ENCODE peak calls at places on chromosomes 6 and 20, in four cellular contexts. One of them, this sample, is unnamed.

GRCh38 chr6:64520050-64520449 is 884.4 kb downstream of the PHF3 start:
- DNase-seq in HFF-Myc: peak; percentile 37
- DNase-seq in fibroblast of mammary gland: peak; percentile 97
- DNase-seq in GM23338: peak; percentile 2
- DNase-seq in this sample: peak; percentile 90

GRCh38 chr20:8104252-8104651 is 27.8 kb upstream of the PLCB1 start:
- DNase-seq in HFF-Myc: no peak
- DNase-seq in fibroblast of mammary gland: no peak
- DNase-seq in GM23338: no peak
- DNase-seq in this sample: no peak

GRCh38 chr6:15504581-15505350 is 158.1 kb downstream of the DTNBP1 start:
- DNase-seq in HFF-Myc: peak; percentile 93
- DNase-seq in fibroblast of mammary gland: peak; percentile 98
- DNase-seq in GM23338: no peak
- DNase-seq in this sample: peak; percentile 99

GRCh38 chr20:58225490-58226200 is 2.8 kb downstream of the ANKRD60 start:
- DNase-seq in HFF-Myc: no peak
- DNase-seq in fibroblast of mammary gland: no peak
- DNase-seq in GM23338: no peak
- DNase-seq in this sample: no peak

GRCh38 chr20:32231847-32232246 is 24.2 kb downstream of the POFUT1 start:
- DNase-seq in fibroblast of mammary gland: no peak
- DNase-seq in GM23338: no peak
- DNase-seq in HFF-Myc: no peak
- DNase-seq in this sample: no peak

GRCh38 chr6:139679516-139680179 is 305.2 kb upstream of the CITED2 start:
- DNase-seq in fibroblast of mammary gland: peak; percentile 16
- DNase-seq in HFF-Myc: no peak
- DNase-seq in GM23338: no peak
- DNase-seq in this sample: no peak

GRCh38 chr20:50350510-50351249 is 159.5 kb upstream of the PTPN1 start:
- DNase-seq in GM23338: no peak
- DNase-seq in fibroblast of mammary gland: no peak
- DNase-seq in HFF-Myc: no peak
- DNase-seq in this sample: no peak

GRCh38 chr6:452301-453067 is 60.9 kb downstream of the IRF4 start:
- DNase-seq in GM23338: no peak
- DNase-seq in fibroblast of mammary gland: peak; percentile 81
- DNase-seq in HFF-Myc: no peak
- DNase-seq in this sample: no peak

GRCh38 chr20:59775221-59776055 is 158.0 kb downstream of the SYCP2 start:
- DNase-seq in GM23338: no peak
- DNase-seq in HFF-Myc: no peak
- DNase-seq in fibroblast of mammary gland: no peak
- DNase-seq in this sample: no peak

GRCh38 chr20:48196006-48196405 is 410.7 kb upstream of the SULF2 start:
- DNase-seq in fibroblast of mammary gland: no peak
- DNase-seq in GM23338: no peak
- DNase-seq in HFF-Myc: no peak
- DNase-seq in this sample: no peak

DNA sequence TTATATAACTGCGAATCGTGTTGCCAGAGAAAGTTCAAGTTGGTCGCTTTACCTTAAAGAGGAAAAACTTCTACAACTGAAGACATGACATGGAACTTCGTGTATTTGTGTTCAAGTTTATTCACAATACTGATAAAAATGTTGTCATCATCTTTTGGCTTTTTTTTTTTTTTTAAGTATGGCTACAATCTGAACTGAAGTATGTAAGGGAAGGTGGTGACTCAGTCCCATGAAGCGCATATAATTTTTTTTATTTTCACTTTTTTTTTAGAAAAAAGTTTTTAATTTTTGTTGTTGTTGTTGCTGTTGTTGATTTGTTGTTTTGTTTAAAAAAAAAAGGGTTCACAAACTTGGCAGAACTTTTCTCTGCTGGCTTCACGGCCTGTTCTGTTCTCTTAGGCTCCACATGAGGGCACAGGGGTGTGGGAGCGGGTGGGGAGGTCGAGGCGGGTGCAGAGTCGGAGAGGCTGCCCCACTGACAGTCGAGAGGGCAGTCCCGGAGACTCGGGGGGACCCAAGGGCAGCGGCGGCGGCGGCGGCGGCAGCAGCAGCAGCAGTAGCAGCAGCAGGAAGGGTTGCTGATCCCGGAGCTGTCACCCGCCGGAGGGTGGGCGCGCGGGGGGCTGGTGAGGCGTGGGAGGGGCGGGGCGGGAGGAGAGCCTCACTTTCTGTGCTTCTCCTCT is 17.0 kb downstream of the TFAP2A start:
- DNase-seq in GM23338: no peak
- DNase-seq in HFF-Myc: no peak
- DNase-seq in fibroblast of mammary gland: no peak
- DNase-seq in this sample: no peak
- TF ChIP-seq CTCF in GM23338: no peak
- TF ChIP-seq CTCF in HFF-Myc: no peak
- TF ChIP-seq CTCF in fibroblast of mammary gland: no peak
- TF ChIP-seq CTCF in this sample: no peak

GRCh38 chr20:21125072-21125848 is 622 bp upstream of the KIZ start:
- DNase-seq in fibroblast of mammary gland: peak; percentile 48
- DNase-seq in HFF-Myc: peak; percentile 33
- DNase-seq in GM23338: peak; percentile 57
- DNase-seq in this sample: no peak
- H3K4me3 ChIP-seq in fibroblast of mammary gland: peak overlapping the region; percentile 63
- H3K4me3 ChIP-seq in HFF-Myc: peak overlapping the region; percentile 92
- H3K4me3 ChIP-seq in GM23338: peak overlapping the region; percentile 95
- H3K4me3 ChIP-seq in this sample: peak overlapping the region; percentile 95

GRCh38 chr6:43886717-43887339 is 116.8 kb downstream of the VEGFA start:
- DNase-seq in HFF-Myc: no peak
- DNase-seq in GM23338: no peak
- DNase-seq in fibroblast of mammary gland: no peak
- DNase-seq in this sample: no peak

GRCh38 chr6:43883698-43884659 is 114.0 kb downstream of the VEGFA start:
- DNase-seq in GM23338: no peak
- DNase-seq in HFF-Myc: no peak
- DNase-seq in fibroblast of mammary gland: no peak
- DNase-seq in this sample: no peak

GRCh38 chr6:43886067-43886461 is 116.1 kb downstream of the VEGFA start:
- DNase-seq in fibroblast of mammary gland: no peak
- DNase-seq in HFF-Myc: no peak
- DNase-seq in GM23338: no peak
- DNase-seq in this sample: no peak

GRCh38 chr6:43884660-43885022 is 114.6 kb downstream of the VEGFA start:
- DNase-seq in HFF-Myc: no peak
- DNase-seq in GM23338: no peak
- DNase-seq in fibroblast of mammary gland: no peak
- DNase-seq in this sample: no peak

DNA sequence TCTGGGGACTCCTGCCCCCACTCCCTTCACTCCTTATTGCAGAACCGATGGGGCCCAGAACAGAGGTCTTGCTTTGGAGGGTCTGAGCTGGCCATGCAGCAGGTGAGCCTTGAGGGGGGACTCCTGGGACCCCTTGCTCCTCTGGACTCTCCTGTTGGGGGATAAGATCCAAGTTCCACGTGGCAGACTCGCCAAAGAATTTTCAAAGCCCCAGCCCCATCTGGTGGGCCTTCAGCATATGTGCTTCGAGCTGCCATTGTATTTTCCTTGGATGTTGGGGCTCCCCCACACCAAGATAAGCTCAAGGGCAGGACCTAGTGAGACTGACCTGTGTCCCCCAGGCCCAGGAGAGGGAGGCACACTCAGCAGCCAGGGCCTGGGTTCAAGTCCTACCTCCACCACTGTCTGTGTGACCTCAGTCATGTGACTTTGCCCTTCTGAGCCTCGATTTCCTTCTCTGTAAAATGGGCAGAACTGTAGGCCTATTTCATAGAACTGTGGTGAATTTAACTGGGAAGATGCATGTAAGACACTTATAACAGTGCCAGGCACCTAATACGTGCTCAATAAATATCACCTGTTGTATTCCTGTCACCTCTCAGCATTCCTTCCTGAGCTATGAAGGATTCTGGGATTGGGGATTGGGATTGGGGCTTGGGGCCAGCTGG is 115.5 kb downstream of the VEGFA start:
- DNase-seq in fibroblast of mammary gland: no peak
- DNase-seq in GM23338: peak; percentile 44
- DNase-seq in HFF-Myc: no peak
- DNase-seq in this sample: no peak
- TF ChIP-seq CTCF in fibroblast of mammary gland: no peak
- TF ChIP-seq CTCF in GM23338: peak; percentile 34
- TF ChIP-seq CTCF in HFF-Myc: no peak
- TF ChIP-seq CTCF in this sample: no peak

DNA sequence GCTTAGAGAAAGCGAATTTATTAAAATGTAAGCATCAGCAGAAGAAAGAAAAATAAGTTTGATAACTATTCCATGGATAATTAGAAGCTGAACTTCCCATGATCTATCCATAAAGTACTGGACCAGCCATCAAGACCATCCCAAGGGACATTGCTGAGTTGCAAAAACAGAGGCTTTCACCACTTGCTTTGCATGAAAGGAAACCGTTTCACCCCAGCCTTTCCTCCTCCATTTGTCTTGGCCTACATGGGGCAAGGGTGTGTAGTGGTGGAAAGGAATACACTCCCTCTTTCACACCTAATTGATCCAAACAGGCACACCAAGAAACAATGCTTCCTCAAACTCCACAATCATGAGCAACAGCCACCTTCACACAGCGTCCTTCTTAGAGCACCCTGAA is 10.4 kb downstream of the HIVEP2 start:
- DNase-seq in HFF-Myc: no peak
- DNase-seq in GM23338: no peak
- DNase-seq in fibroblast of mammary gland: no peak
- DNase-seq in this sample: no peak
- H3K4me3 ChIP-seq in HFF-Myc: no peak overlapping the region
- H3K4me3 ChIP-seq in GM23338: no peak overlapping the region
- H3K4me3 ChIP-seq in fibroblast of mammary gland: no peak overlapping the region
- H3K4me3 ChIP-seq in this sample: no peak overlapping the region

GRCh38 chr6:101113468-101114260 is 232.5 kb upstream of the ASCC3 start:
- DNase-seq in fibroblast of mammary gland: no peak
- DNase-seq in GM23338: no peak
- DNase-seq in HFF-Myc: no peak
- DNase-seq in this sample: no peak

GRCh38 chr6:101116337-101116736 is 235.2 kb upstream of the ASCC3 start:
- DNase-seq in fibroblast of mammary gland: no peak
- DNase-seq in HFF-Myc: no peak
- DNase-seq in GM23338: peak; percentile 18
- DNase-seq in this sample: no peak

GRCh38 chr6:101110814-101111213 is 229.7 kb upstream of the ASCC3 start:
- DNase-seq in GM23338: no peak
- DNase-seq in fibroblast of mammary gland: peak; percentile 59
- DNase-seq in HFF-Myc: no peak
- DNase-seq in this sample: no peak

GRCh38 chr6:101117397-101118185 is 236.5 kb upstream of the ASCC3 start:
- DNase-seq in GM23338: peak; percentile 71
- DNase-seq in fibroblast of mammary gland: no peak
- DNase-seq in HFF-Myc: no peak
- DNase-seq in this sample: no peak

DNA sequence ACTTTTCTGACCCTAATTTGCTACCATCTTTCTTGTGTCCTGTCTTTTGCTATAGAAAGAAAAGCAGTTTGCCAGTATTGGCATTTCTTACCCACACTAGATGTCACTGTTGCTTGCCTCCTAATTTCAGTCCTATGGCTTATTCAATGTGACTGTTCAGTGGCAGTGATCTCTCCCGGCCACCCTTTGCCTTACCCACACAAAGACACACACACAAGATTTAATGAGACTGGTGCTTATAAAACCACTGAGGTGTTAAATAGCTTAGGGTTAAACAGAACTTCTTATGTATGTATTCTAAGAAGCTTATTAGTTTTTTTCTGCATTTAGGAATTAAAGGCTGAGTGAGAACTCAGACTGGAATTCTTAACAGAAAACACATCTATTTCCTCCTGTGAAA is 233.6 kb upstream of the ASCC3 start:
- DNase-seq in fibroblast of mammary gland: peak; percentile 52
- DNase-seq in HFF-Myc: peak; percentile 27
- DNase-seq in GM23338: peak; percentile 49
- DNase-seq in this sample: peak; percentile 6
- TF ChIP-seq CTCF in fibroblast of mammary gland: peak; percentile 65
- TF ChIP-seq CTCF in HFF-Myc: peak; percentile 42
- TF ChIP-seq CTCF in GM23338: peak; percentile 77
- TF ChIP-seq CTCF in this sample: peak; percentile 63

DNA sequence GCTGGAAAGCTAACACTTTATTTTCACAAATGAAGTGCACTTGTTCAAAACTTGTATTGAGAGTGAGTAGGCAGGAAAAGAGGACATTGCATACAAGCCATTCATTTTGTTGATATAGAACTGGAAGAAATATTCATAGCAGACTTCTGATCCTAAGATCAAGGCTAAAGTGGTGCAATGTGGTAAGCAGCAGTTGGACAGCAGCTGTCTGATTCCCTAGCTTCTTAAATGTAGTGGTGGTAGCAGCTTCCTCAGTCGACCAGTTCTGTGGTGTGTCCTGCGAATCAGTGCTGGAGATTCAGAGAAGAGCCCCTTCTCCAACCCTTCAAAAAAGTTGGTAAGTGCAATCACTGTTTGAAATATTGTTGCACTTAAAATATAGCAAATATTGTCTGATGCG is 281.7 kb upstream of the GJE1 start:
- DNase-seq in fibroblast of mammary gland: no peak
- DNase-seq in GM23338: no peak
- DNase-seq in HFF-Myc: no peak
- DNase-seq in this sample: no peak
- H3K4me3 ChIP-seq in fibroblast of mammary gland: no peak overlapping the region
- H3K4me3 ChIP-seq in GM23338: no peak overlapping the region
- H3K4me3 ChIP-seq in HFF-Myc: no peak overlapping the region
- H3K4me3 ChIP-seq in this sample: no peak overlapping the region

DNA sequence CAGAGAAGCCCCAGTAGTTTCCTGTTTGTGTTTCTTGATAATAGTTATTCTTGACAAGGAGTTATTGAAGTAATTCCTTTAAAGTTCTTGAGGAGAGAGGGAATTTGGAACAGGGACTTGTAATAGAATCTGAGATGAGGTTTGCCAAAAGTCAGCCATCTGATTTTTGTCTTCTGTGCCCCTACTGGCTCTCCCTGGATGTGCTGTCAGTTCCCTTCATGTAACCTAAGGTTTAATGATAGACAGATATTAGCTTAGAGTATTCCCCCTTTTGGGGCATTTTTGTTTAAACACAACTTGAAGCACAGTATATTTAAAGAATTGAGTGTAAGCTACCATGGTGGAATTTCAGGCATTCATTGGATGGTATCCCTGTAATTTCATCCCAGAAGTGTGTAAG is 71.4 kb downstream of the CARMIL1 start:
- DNase-seq in fibroblast of mammary gland: no peak
- DNase-seq in HFF-Myc: no peak
- DNase-seq in GM23338: no peak
- DNase-seq in this sample: no peak
- TF ChIP-seq CTCF in fibroblast of mammary gland: no peak
- TF ChIP-seq CTCF in HFF-Myc: no peak
- TF ChIP-seq CTCF in GM23338: no peak
- TF ChIP-seq CTCF in this sample: no peak

GRCh38 chr6:34657037-34657306 is 39.6 kb downstream of the ILRUN start:
- DNase-seq in fibroblast of mammary gland: no peak
- DNase-seq in GM23338: no peak
- DNase-seq in HFF-Myc: no peak
- DNase-seq in this sample: peak; percentile 76
- H3K4me3 ChIP-seq in fibroblast of mammary gland: peak overlapping the region; percentile 60
- H3K4me3 ChIP-seq in GM23338: no peak overlapping the region
- H3K4me3 ChIP-seq in HFF-Myc: peak overlapping the region; percentile 41
- H3K4me3 ChIP-seq in this sample: peak overlapping the region; percentile 35